ENCODE peak calls at places on chromosomes 5 and 9, in six cellular contexts. One of them, this sample, is unnamed.

GRCh38 chr5:5483880-5484595 is 61.6 kb downstream of the ICE1 start:
- DNase-seq in stomach: no peak
- DNase-seq in astrocyte: peak
- DNase-seq in omental fat pad: no peak
- DNase-seq in transverse colon: no peak
- DNase-seq in B cell: no peak
- DNase-seq in this sample: no peak

GRCh38 chr9:33458444-33458843 is 11.1 kb upstream of the AQP3 start:
- DNase-seq in B cell: no peak
- DNase-seq in astrocyte: peak
- DNase-seq in stomach: peak
- DNase-seq in omental fat pad: no peak
- DNase-seq in transverse colon: no peak
- DNase-seq in this sample: no peak

GRCh38 chr9:137762414-137763061 is 115.0 kb upstream of the CACNA1B start:
- DNase-seq in astrocyte: no peak
- DNase-seq in omental fat pad: no peak
- DNase-seq in transverse colon: peak
- DNase-seq in stomach: peak
- DNase-seq in B cell: peak
- DNase-seq in this sample: no peak

GRCh38 chr5:114999176-114999575 is 170.5 kb downstream of the TRIM36 start:
- DNase-seq in transverse colon: no peak
- DNase-seq in B cell: no peak
- DNase-seq in stomach: no peak
- DNase-seq in astrocyte: no peak
- DNase-seq in omental fat pad: no peak
- DNase-seq in this sample: no peak

GRCh38 chr9:97412628-97413382 is 909 bp downstream of the TDRD7 start:
- DNase-seq in transverse colon: no peak
- DNase-seq in B cell: peak
- DNase-seq in omental fat pad: no peak
- DNase-seq in astrocyte: no peak
- DNase-seq in stomach: no peak
- DNase-seq in this sample: no peak

GRCh38 chr9:127162567-127163365 is 40.3 kb upstream of the ANGPTL2 start:
- DNase-seq in omental fat pad: no peak
- DNase-seq in astrocyte: no peak
- DNase-seq in B cell: no peak
- DNase-seq in transverse colon: no peak
- DNase-seq in stomach: peak
- DNase-seq in this sample: peak

GRCh38 chr9:117687532-117687931 is 16.7 kb upstream of the TLR4 start:
- DNase-seq in omental fat pad: no peak
- DNase-seq in astrocyte: no peak
- DNase-seq in stomach: no peak
- DNase-seq in transverse colon: peak
- DNase-seq in B cell: no peak
- DNase-seq in this sample: no peak

GRCh38 chr9:4678679-4679267 is 596 bp upstream of the CDC37L1 start:
- DNase-seq in astrocyte: no peak
- DNase-seq in stomach: no peak
- DNase-seq in B cell: peak
- DNase-seq in transverse colon: no peak
- DNase-seq in omental fat pad: no peak
- DNase-seq in this sample: no peak

GRCh38 chr9:347667-348292 is 133.1 kb downstream of the DOCK8 start:
- DNase-seq in transverse colon: no peak
- DNase-seq in astrocyte: peak
- DNase-seq in B cell: no peak
- DNase-seq in omental fat pad: no peak
- DNase-seq in stomach: no peak
- DNase-seq in this sample: no peak

GRCh38 chr9:111891910-111892499 is 4.6 kb upstream of the UGCG start:
- DNase-seq in B cell: peak
- DNase-seq in stomach: peak
- DNase-seq in transverse colon: peak
- DNase-seq in omental fat pad: no peak
- DNase-seq in astrocyte: no peak
- DNase-seq in this sample: no peak

GRCh38 chr9:87324613-87325194 is 173.0 kb upstream of the DAPK1 start:
- DNase-seq in B cell: peak
- DNase-seq in stomach: no peak
- DNase-seq in astrocyte: peak
- DNase-seq in omental fat pad: no peak
- DNase-seq in transverse colon: no peak
- DNase-seq in this sample: no peak

GRCh38 chr5:143547342-143547741 is 143.9 kb upstream of the NR3C1 start:
- DNase-seq in B cell: no peak
- DNase-seq in transverse colon: no peak
- DNase-seq in stomach: no peak
- DNase-seq in astrocyte: no peak
- DNase-seq in omental fat pad: no peak
- DNase-seq in this sample: no peak

GRCh38 chr5:176548967-176549444 is at the start of gene CDHR2:
- DNase-seq in transverse colon: peak
- DNase-seq in stomach: no peak
- DNase-seq in omental fat pad: no peak
- DNase-seq in astrocyte: no peak
- DNase-seq in B cell: no peak
- DNase-seq in this sample: no peak

GRCh38 chr9:133874061-133874638 is 118.0 kb downstream of the VAV2 start:
- DNase-seq in B cell: no peak
- DNase-seq in stomach: no peak
- DNase-seq in transverse colon: no peak
- DNase-seq in astrocyte: peak
- DNase-seq in omental fat pad: no peak
- DNase-seq in this sample: no peak

GRCh38 chr5:110909950-110910349 is 161.6 kb upstream of the TSLP start:
- DNase-seq in stomach: no peak
- DNase-seq in omental fat pad: no peak
- DNase-seq in transverse colon: no peak
- DNase-seq in astrocyte: peak
- DNase-seq in B cell: no peak
- DNase-seq in this sample: no peak

GRCh38 chr5:163347671-163348070 is 89.7 kb upstream of the CCNG1 start:
- DNase-seq in stomach: peak
- DNase-seq in transverse colon: peak
- DNase-seq in omental fat pad: no peak
- DNase-seq in astrocyte: peak
- DNase-seq in B cell: peak
- DNase-seq in this sample: no peak

GRCh38 chr5:140256726-140257125 is 46.2 kb downstream of the PFDN1 start:
- DNase-seq in transverse colon: no peak
- DNase-seq in B cell: no peak
- DNase-seq in astrocyte: no peak
- DNase-seq in omental fat pad: no peak
- DNase-seq in stomach: no peak
- DNase-seq in this sample: no peak

GRCh38 chr5:106543330-106543729 is 1127.4 kb downstream of the EFNA5 start:
- DNase-seq in transverse colon: no peak
- DNase-seq in omental fat pad: no peak
- DNase-seq in astrocyte: no peak
- DNase-seq in stomach: no peak
- DNase-seq in B cell: no peak
- DNase-seq in this sample: no peak

GRCh38 chr9:124125590-124126047 is 114.1 kb downstream of the LHX2 start:
- DNase-seq in omental fat pad: no peak
- DNase-seq in stomach: no peak
- DNase-seq in B cell: no peak
- DNase-seq in transverse colon: no peak
- DNase-seq in astrocyte: no peak
- DNase-seq in this sample: no peak

GRCh38 chr9:112180387-112180881 is 5.3 kb upstream of the SUSD1 start:
- DNase-seq in astrocyte: peak
- DNase-seq in B cell: no peak
- DNase-seq in stomach: no peak
- DNase-seq in omental fat pad: no peak
- DNase-seq in transverse colon: no peak
- DNase-seq in this sample: no peak

GRCh38 chr5:144230806-144231205 is 60.1 kb downstream of the KCTD16 start:
- DNase-seq in stomach: no peak
- DNase-seq in omental fat pad: no peak
- DNase-seq in astrocyte: no peak
- DNase-seq in B cell: no peak
- DNase-seq in transverse colon: peak
- DNase-seq in this sample: no peak

GRCh38 chr5:121963409-121963808 is 1.6 kb downstream of the SRFBP1 start:
- DNase-seq in B cell: no peak
- DNase-seq in omental fat pad: no peak
- DNase-seq in astrocyte: no peak
- DNase-seq in transverse colon: no peak
- DNase-seq in stomach: no peak
- DNase-seq in this sample: no peak

GRCh38 chr5:33299621-33300208 is 141.1 kb upstream of the TARS1 start:
- DNase-seq in astrocyte: peak
- DNase-seq in omental fat pad: no peak
- DNase-seq in B cell: peak
- DNase-seq in stomach: no peak
- DNase-seq in transverse colon: peak
- DNase-seq in this sample: no peak

GRCh38 chr9:115883467-115884329 is 269.9 kb upstream of the PAPPA start:
- DNase-seq in astrocyte: peak
- DNase-seq in stomach: peak
- DNase-seq in omental fat pad: no peak
- DNase-seq in B cell: no peak
- DNase-seq in transverse colon: no peak
- DNase-seq in this sample: no peak

GRCh38 chr5:38745836-38746732 is 99.7 kb upstream of the OSMR start:
- DNase-seq in transverse colon: no peak
- DNase-seq in stomach: no peak
- DNase-seq in astrocyte: no peak
- DNase-seq in B cell: no peak
- DNase-seq in omental fat pad: no peak
- DNase-seq in this sample: no peak

GRCh38 chr9:19992556-19992955 is 203.7 kb upstream of the SLC24A2 start:
- DNase-seq in B cell: no peak
- DNase-seq in omental fat pad: no peak
- DNase-seq in stomach: no peak
- DNase-seq in transverse colon: no peak
- DNase-seq in astrocyte: peak
- DNase-seq in this sample: no peak

GRCh38 chr5:55603947-55604346 is 69.2 kb upstream of the PLPP1 start:
- DNase-seq in stomach: no peak
- DNase-seq in B cell: no peak
- DNase-seq in astrocyte: peak
- DNase-seq in omental fat pad: no peak
- DNase-seq in transverse colon: no peak
- DNase-seq in this sample: no peak
- TF ChIP-seq CTCF in stomach: no peak
- TF ChIP-seq CTCF in B cell: no peak
- TF ChIP-seq CTCF in astrocyte: no peak
- TF ChIP-seq CTCF in omental fat pad: no peak
- TF ChIP-seq CTCF in transverse colon: no peak
- TF ChIP-seq CTCF in this sample: no peak

GRCh38 chr9:96242829-96243228 is 59.1 kb downstream of the HSD17B3 start:
- DNase-seq in stomach: no peak
- DNase-seq in omental fat pad: no peak
- DNase-seq in B cell: no peak
- DNase-seq in astrocyte: no peak
- DNase-seq in transverse colon: no peak
- DNase-seq in this sample: no peak

GRCh38 chr9:96243798-96244197 is 58.2 kb downstream of the HSD17B3 start:
- DNase-seq in transverse colon: no peak
- DNase-seq in stomach: no peak
- DNase-seq in omental fat pad: no peak
- DNase-seq in astrocyte: no peak
- DNase-seq in B cell: no peak
- DNase-seq in this sample: no peak

GRCh38 chr9:96241391-96241809 is 60.6 kb downstream of the HSD17B3 start:
- DNase-seq in B cell: no peak
- DNase-seq in transverse colon: no peak
- DNase-seq in astrocyte: peak
- DNase-seq in omental fat pad: no peak
- DNase-seq in stomach: no peak
- DNase-seq in this sample: no peak

GRCh38 chr9:96246267-96246671 is 55.7 kb downstream of the HSD17B3 start:
- DNase-seq in stomach: no peak
- DNase-seq in transverse colon: no peak
- DNase-seq in B cell: no peak
- DNase-seq in astrocyte: no peak
- DNase-seq in omental fat pad: no peak
- DNase-seq in this sample: no peak

DNA sequence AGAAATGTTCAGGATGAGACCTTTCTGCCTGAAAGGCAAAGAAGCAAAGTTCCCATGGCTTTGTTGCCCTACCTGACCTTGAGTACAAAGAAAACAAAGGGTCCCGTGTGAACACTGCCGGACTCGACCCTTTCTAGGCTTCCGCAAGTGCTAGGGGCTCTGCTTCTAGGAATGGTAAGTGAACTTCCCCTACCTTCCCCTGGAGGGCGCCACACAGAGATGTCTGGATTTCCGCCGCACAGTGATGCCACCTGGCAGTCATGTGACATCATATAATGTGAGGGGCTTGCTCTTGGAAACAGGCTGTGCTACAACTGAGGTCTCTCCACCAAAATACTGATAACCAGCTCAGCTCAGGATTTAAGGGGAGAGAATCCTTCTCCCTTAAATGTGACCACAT is 56.6 kb downstream of the HSD17B3 start:
- DNase-seq in transverse colon: no peak
- DNase-seq in B cell: no peak
- DNase-seq in astrocyte: no peak
- DNase-seq in omental fat pad: no peak
- DNase-seq in stomach: no peak
- DNase-seq in this sample: no peak
- TF ChIP-seq CTCF in transverse colon: no peak
- TF ChIP-seq CTCF in B cell: no peak
- TF ChIP-seq CTCF in astrocyte: no peak
- TF ChIP-seq CTCF in omental fat pad: no peak
- TF ChIP-seq CTCF in stomach: no peak
- TF ChIP-seq CTCF in this sample: no peak

GRCh38 chr5:146467729-146468128 is 20.6 kb downstream of the TCERG1 start:
- DNase-seq in stomach: no peak
- DNase-seq in omental fat pad: no peak
- DNase-seq in astrocyte: no peak
- DNase-seq in B cell: no peak
- DNase-seq in transverse colon: no peak
- DNase-seq in this sample: no peak

GRCh38 chr5:146463446-146463845 is 16.3 kb downstream of the TCERG1 start:
- DNase-seq in astrocyte: no peak
- DNase-seq in transverse colon: peak
- DNase-seq in stomach: no peak
- DNase-seq in omental fat pad: no peak
- DNase-seq in B cell: no peak
- DNase-seq in this sample: no peak

GRCh38 chr5:146461319-146461718 is 14.2 kb downstream of the TCERG1 start:
- DNase-seq in transverse colon: no peak
- DNase-seq in astrocyte: peak
- DNase-seq in omental fat pad: no peak
- DNase-seq in B cell: no peak
- DNase-seq in stomach: no peak
- DNase-seq in this sample: no peak

GRCh38 chr5:146466521-146467349 is 19.6 kb downstream of the TCERG1 start:
- DNase-seq in transverse colon: no peak
- DNase-seq in B cell: no peak
- DNase-seq in stomach: no peak
- DNase-seq in astrocyte: peak
- DNase-seq in omental fat pad: no peak
- DNase-seq in this sample: no peak
- TF ChIP-seq CTCF in transverse colon: no peak
- TF ChIP-seq CTCF in B cell: peak
- TF ChIP-seq CTCF in stomach: no peak
- TF ChIP-seq CTCF in astrocyte: peak
- TF ChIP-seq CTCF in omental fat pad: no peak
- TF ChIP-seq CTCF in this sample: peak

GRCh38 chr9:35510745-35511428 is 21.0 kb downstream of the RUSC2 start:
- DNase-seq in stomach: peak
- DNase-seq in omental fat pad: no peak
- DNase-seq in astrocyte: peak
- DNase-seq in transverse colon: peak
- DNase-seq in B cell: no peak
- DNase-seq in this sample: peak
- TF ChIP-seq CTCF in stomach: no peak
- TF ChIP-seq CTCF in omental fat pad: no peak
- TF ChIP-seq CTCF in astrocyte: no peak
- TF ChIP-seq CTCF in transverse colon: peak
- TF ChIP-seq CTCF in B cell: no peak
- TF ChIP-seq CTCF in this sample: peak

This sample was measured in osteocyte.